ENCODE peak calls at places on chromosome X, in ten cellular contexts. One of them, this sample, is unnamed.

GRCh38 chrX:138127314-138127713 is 561.4 kb downstream of the ZIC3 start:
- DNase-seq in caudate nucleus: no peak
- DNase-seq in NCI-H2029: no peak
- DNase-seq in activated T-cell treated with anti-CD3 and anti-CD28 coated beads, Interleukin-2, amount 50 U/mL, for 4 hours: no peak
- DNase-seq in heart right ventricle: no peak
- DNase-seq in myocyte: peak; percentile 56
- DNase-seq in stimulated activated CD8-positive, alpha-beta memory T cell treated with anti-CD3 and anti-CD28 coated beads, Interleukin-4, amount 100 ng/mL, for 24 hours: no peak
- DNase-seq in cerebellum: no peak
- DNase-seq in NCI-H2081: no peak
- DNase-seq in NCI-H226: no peak
- DNase-seq in this sample: no peak

GRCh38 chrX:17818729-17819128 is 42.4 kb downstream of the RAI2 start:
- DNase-seq in caudate nucleus: no peak
- DNase-seq in NCI-H2029: no peak
- DNase-seq in activated T-cell treated with anti-CD3 and anti-CD28 coated beads, Interleukin-2, amount 50 U/mL, for 4 hours: no peak
- DNase-seq in heart right ventricle: no peak
- DNase-seq in myocyte: peak; percentile 18
- DNase-seq in stimulated activated CD8-positive, alpha-beta memory T cell treated with anti-CD3 and anti-CD28 coated beads, Interleukin-4, amount 100 ng/mL, for 24 hours: no peak
- DNase-seq in cerebellum: peak; percentile 18
- DNase-seq in NCI-H2081: no peak
- DNase-seq in NCI-H226: no peak
- DNase-seq in this sample: no peak

GRCh38 chrX:142804085-142804484 is 221.6 kb upstream of the SPANXN4 start:
- DNase-seq in caudate nucleus: no peak
- DNase-seq in NCI-H2029: no peak
- DNase-seq in activated T-cell treated with anti-CD3 and anti-CD28 coated beads, Interleukin-2, amount 50 U/mL, for 4 hours: no peak
- DNase-seq in heart right ventricle: no peak
- DNase-seq in myocyte: no peak
- DNase-seq in stimulated activated CD8-positive, alpha-beta memory T cell treated with anti-CD3 and anti-CD28 coated beads, Interleukin-4, amount 100 ng/mL, for 24 hours: no peak
- DNase-seq in cerebellum: no peak
- DNase-seq in NCI-H2081: peak; percentile 4
- DNase-seq in NCI-H226: no peak
- DNase-seq in this sample: no peak

GRCh38 chrX:33188881-33189280 is 22.5 kb downstream of the DMD start:
- DNase-seq in caudate nucleus: no peak
- DNase-seq in NCI-H2029: no peak
- DNase-seq in activated T-cell treated with anti-CD3 and anti-CD28 coated beads, Interleukin-2, amount 50 U/mL, for 4 hours: no peak
- DNase-seq in heart right ventricle: no peak
- DNase-seq in myocyte: no peak
- DNase-seq in stimulated activated CD8-positive, alpha-beta memory T cell treated with anti-CD3 and anti-CD28 coated beads, Interleukin-4, amount 100 ng/mL, for 24 hours: no peak
- DNase-seq in cerebellum: no peak
- DNase-seq in NCI-H2081: no peak
- DNase-seq in NCI-H226: no peak
- DNase-seq in this sample: no peak

GRCh38 chrX:21975827-21976226 is 35.3 kb downstream of the SMS start:
- DNase-seq in caudate nucleus: no peak
- DNase-seq in NCI-H2029: no peak
- DNase-seq in activated T-cell treated with anti-CD3 and anti-CD28 coated beads, Interleukin-2, amount 50 U/mL, for 4 hours: no peak
- DNase-seq in heart right ventricle: no peak
- DNase-seq in myocyte: peak; percentile 28
- DNase-seq in stimulated activated CD8-positive, alpha-beta memory T cell treated with anti-CD3 and anti-CD28 coated beads, Interleukin-4, amount 100 ng/mL, for 24 hours: no peak
- DNase-seq in cerebellum: peak; percentile 37
- DNase-seq in NCI-H2081: no peak
- DNase-seq in NCI-H226: no peak
- DNase-seq in this sample: no peak

GRCh38 chrX:48467331-48467761 is 2.7 kb downstream of the SLC38A5 start:
- DNase-seq in caudate nucleus: no peak
- DNase-seq in NCI-H2029: no peak
- DNase-seq in activated T-cell treated with anti-CD3 and anti-CD28 coated beads, Interleukin-2, amount 50 U/mL, for 4 hours: no peak
- DNase-seq in heart right ventricle: no peak
- DNase-seq in myocyte: no peak
- DNase-seq in stimulated activated CD8-positive, alpha-beta memory T cell treated with anti-CD3 and anti-CD28 coated beads, Interleukin-4, amount 100 ng/mL, for 24 hours: no peak
- DNase-seq in cerebellum: no peak
- DNase-seq in NCI-H2081: no peak
- DNase-seq in NCI-H226: no peak
- DNase-seq in this sample: no peak

GRCh38 chrX:54479471-54480122 is 16.4 kb downstream of the FGD1 start:
- DNase-seq in caudate nucleus: no peak
- DNase-seq in NCI-H2029: no peak
- DNase-seq in activated T-cell treated with anti-CD3 and anti-CD28 coated beads, Interleukin-2, amount 50 U/mL, for 4 hours: no peak
- DNase-seq in heart right ventricle: no peak
- DNase-seq in myocyte: no peak
- DNase-seq in stimulated activated CD8-positive, alpha-beta memory T cell treated with anti-CD3 and anti-CD28 coated beads, Interleukin-4, amount 100 ng/mL, for 24 hours: no peak
- DNase-seq in cerebellum: no peak
- DNase-seq in NCI-H2081: no peak
- DNase-seq in NCI-H226: no peak
- DNase-seq in this sample: no peak

GRCh38 chrX:698246-698645 is 67.7 kb downstream of the SHOX start:
- DNase-seq in caudate nucleus: no peak
- DNase-seq in NCI-H2029: no peak
- DNase-seq in activated T-cell treated with anti-CD3 and anti-CD28 coated beads, Interleukin-2, amount 50 U/mL, for 4 hours: no peak
- DNase-seq in heart right ventricle: no peak
- DNase-seq in myocyte: no peak
- DNase-seq in stimulated activated CD8-positive, alpha-beta memory T cell treated with anti-CD3 and anti-CD28 coated beads, Interleukin-4, amount 100 ng/mL, for 24 hours: no peak
- DNase-seq in cerebellum: no peak
- DNase-seq in NCI-H2081: no peak
- DNase-seq in NCI-H226: no peak
- DNase-seq in this sample: no peak

GRCh38 chrX:154648931-154649863 is 4.2 kb downstream of the CTAG2 start:
- DNase-seq in caudate nucleus: no peak
- DNase-seq in NCI-H2029: no peak
- DNase-seq in activated T-cell treated with anti-CD3 and anti-CD28 coated beads, Interleukin-2, amount 50 U/mL, for 4 hours: no peak
- DNase-seq in heart right ventricle: no peak
- DNase-seq in myocyte: no peak
- DNase-seq in stimulated activated CD8-positive, alpha-beta memory T cell treated with anti-CD3 and anti-CD28 coated beads, Interleukin-4, amount 100 ng/mL, for 24 hours: no peak
- DNase-seq in cerebellum: no peak
- DNase-seq in NCI-H2081: no peak
- DNase-seq in NCI-H226: no peak
- DNase-seq in this sample: no peak

GRCh38 chrX:39293203-39293602 is 491.9 kb downstream of the MID1IP1 start:
- DNase-seq in caudate nucleus: no peak
- DNase-seq in NCI-H2029: no peak
- DNase-seq in activated T-cell treated with anti-CD3 and anti-CD28 coated beads, Interleukin-2, amount 50 U/mL, for 4 hours: no peak
- DNase-seq in heart right ventricle: no peak
- DNase-seq in myocyte: no peak
- DNase-seq in stimulated activated CD8-positive, alpha-beta memory T cell treated with anti-CD3 and anti-CD28 coated beads, Interleukin-4, amount 100 ng/mL, for 24 hours: no peak
- DNase-seq in cerebellum: no peak
- DNase-seq in NCI-H2081: no peak
- DNase-seq in NCI-H226: no peak
- DNase-seq in this sample: no peak

GRCh38 chrX:67570839-67571238 is 27.0 kb downstream of the AR start:
- DNase-seq in caudate nucleus: no peak
- DNase-seq in NCI-H2029: no peak
- DNase-seq in activated T-cell treated with anti-CD3 and anti-CD28 coated beads, Interleukin-2, amount 50 U/mL, for 4 hours: no peak
- DNase-seq in heart right ventricle: no peak
- DNase-seq in myocyte: no peak
- DNase-seq in stimulated activated CD8-positive, alpha-beta memory T cell treated with anti-CD3 and anti-CD28 coated beads, Interleukin-4, amount 100 ng/mL, for 24 hours: no peak
- DNase-seq in cerebellum: no peak
- DNase-seq in NCI-H2081: no peak
- DNase-seq in NCI-H226: no peak
- DNase-seq in this sample: no peak

GRCh38 chrX:23952401-23952800 is 44.6 kb downstream of the CXorf58 start:
- DNase-seq in caudate nucleus: no peak
- DNase-seq in NCI-H2029: no peak
- DNase-seq in activated T-cell treated with anti-CD3 and anti-CD28 coated beads, Interleukin-2, amount 50 U/mL, for 4 hours: no peak
- DNase-seq in heart right ventricle: no peak
- DNase-seq in myocyte: no peak
- DNase-seq in stimulated activated CD8-positive, alpha-beta memory T cell treated with anti-CD3 and anti-CD28 coated beads, Interleukin-4, amount 100 ng/mL, for 24 hours: no peak
- DNase-seq in cerebellum: no peak
- DNase-seq in NCI-H2081: no peak
- DNase-seq in NCI-H226: no peak
- DNase-seq in this sample: no peak

GRCh38 chrX:68307767-68308166 is 125.5 kb downstream of the OPHN1 start:
- DNase-seq in caudate nucleus: no peak
- DNase-seq in NCI-H2029: no peak
- DNase-seq in activated T-cell treated with anti-CD3 and anti-CD28 coated beads, Interleukin-2, amount 50 U/mL, for 4 hours: no peak
- DNase-seq in heart right ventricle: no peak
- DNase-seq in myocyte: peak; percentile 50
- DNase-seq in stimulated activated CD8-positive, alpha-beta memory T cell treated with anti-CD3 and anti-CD28 coated beads, Interleukin-4, amount 100 ng/mL, for 24 hours: no peak
- DNase-seq in cerebellum: no peak
- DNase-seq in NCI-H2081: no peak
- DNase-seq in NCI-H226: peak; percentile 77
- DNase-seq in this sample: no peak

GRCh38 chrX:139211568-139212182 is 318.9 kb upstream of the F9 start:
- DNase-seq in caudate nucleus: no peak
- DNase-seq in NCI-H2029: no peak
- DNase-seq in activated T-cell treated with anti-CD3 and anti-CD28 coated beads, Interleukin-2, amount 50 U/mL, for 4 hours: no peak
- DNase-seq in heart right ventricle: no peak
- DNase-seq in myocyte: peak; percentile 59
- DNase-seq in stimulated activated CD8-positive, alpha-beta memory T cell treated with anti-CD3 and anti-CD28 coated beads, Interleukin-4, amount 100 ng/mL, for 24 hours: no peak
- DNase-seq in cerebellum: no peak
- DNase-seq in NCI-H2081: no peak
- DNase-seq in NCI-H226: no peak
- DNase-seq in this sample: no peak

GRCh38 chrX:120474085-120474484 is 5.0 kb upstream of the LAMP2 start:
- DNase-seq in caudate nucleus: no peak
- DNase-seq in NCI-H2029: no peak
- DNase-seq in activated T-cell treated with anti-CD3 and anti-CD28 coated beads, Interleukin-2, amount 50 U/mL, for 4 hours: no peak
- DNase-seq in heart right ventricle: no peak
- DNase-seq in myocyte: no peak
- DNase-seq in stimulated activated CD8-positive, alpha-beta memory T cell treated with anti-CD3 and anti-CD28 coated beads, Interleukin-4, amount 100 ng/mL, for 24 hours: no peak
- DNase-seq in cerebellum: no peak
- DNase-seq in NCI-H2081: no peak
- DNase-seq in NCI-H226: no peak
- DNase-seq in this sample: no peak

GRCh38 chrX:133633162-133633561 is 217.9 kb upstream of the GPC4 start:
- DNase-seq in caudate nucleus: no peak
- DNase-seq in NCI-H2029: no peak
- DNase-seq in activated T-cell treated with anti-CD3 and anti-CD28 coated beads, Interleukin-2, amount 50 U/mL, for 4 hours: no peak
- DNase-seq in heart right ventricle: no peak
- DNase-seq in myocyte: no peak
- DNase-seq in stimulated activated CD8-positive, alpha-beta memory T cell treated with anti-CD3 and anti-CD28 coated beads, Interleukin-4, amount 100 ng/mL, for 24 hours: no peak
- DNase-seq in cerebellum: no peak
- DNase-seq in NCI-H2081: no peak
- DNase-seq in NCI-H226: no peak
- DNase-seq in this sample: no peak

GRCh38 chrX:101659601-101660063 is at the start of gene ARMCX2:
- DNase-seq in caudate nucleus: peak; percentile 60
- DNase-seq in NCI-H2029: no peak
- DNase-seq in activated T-cell treated with anti-CD3 and anti-CD28 coated beads, Interleukin-2, amount 50 U/mL, for 4 hours: no peak
- DNase-seq in heart right ventricle: peak; percentile 33
- DNase-seq in myocyte: peak; percentile 86
- DNase-seq in stimulated activated CD8-positive, alpha-beta memory T cell treated with anti-CD3 and anti-CD28 coated beads, Interleukin-4, amount 100 ng/mL, for 24 hours: no peak
- DNase-seq in cerebellum: peak; percentile 81
- DNase-seq in NCI-H2081: no peak
- DNase-seq in NCI-H226: no peak
- DNase-seq in this sample: no peak

GRCh38 chrX:136214551-136214950 is 36.6 kb downstream of the MAP7D3 start:
- DNase-seq in caudate nucleus: no peak
- DNase-seq in NCI-H2029: no peak
- DNase-seq in activated T-cell treated with anti-CD3 and anti-CD28 coated beads, Interleukin-2, amount 50 U/mL, for 4 hours: no peak
- DNase-seq in heart right ventricle: no peak
- DNase-seq in myocyte: peak; percentile 72
- DNase-seq in stimulated activated CD8-positive, alpha-beta memory T cell treated with anti-CD3 and anti-CD28 coated beads, Interleukin-4, amount 100 ng/mL, for 24 hours: no peak
- DNase-seq in cerebellum: no peak
- DNase-seq in NCI-H2081: no peak
- DNase-seq in NCI-H226: peak; percentile 89
- DNase-seq in this sample: no peak

GRCh38 chrX:112614640-112615039 is 65.1 kb downstream of the LHFPL1 start:
- DNase-seq in caudate nucleus: no peak
- DNase-seq in NCI-H2029: no peak
- DNase-seq in activated T-cell treated with anti-CD3 and anti-CD28 coated beads, Interleukin-2, amount 50 U/mL, for 4 hours: no peak
- DNase-seq in heart right ventricle: no peak
- DNase-seq in myocyte: no peak
- DNase-seq in stimulated activated CD8-positive, alpha-beta memory T cell treated with anti-CD3 and anti-CD28 coated beads, Interleukin-4, amount 100 ng/mL, for 24 hours: no peak
- DNase-seq in cerebellum: no peak
- DNase-seq in NCI-H2081: no peak
- DNase-seq in NCI-H226: no peak
- DNase-seq in this sample: no peak

GRCh38 chrX:44570524-44570923 is 27.9 kb upstream of the FUNDC1 start:
- DNase-seq in caudate nucleus: no peak
- DNase-seq in NCI-H2029: no peak
- DNase-seq in activated T-cell treated with anti-CD3 and anti-CD28 coated beads, Interleukin-2, amount 50 U/mL, for 4 hours: no peak
- DNase-seq in heart right ventricle: no peak
- DNase-seq in myocyte: peak; percentile 3
- DNase-seq in stimulated activated CD8-positive, alpha-beta memory T cell treated with anti-CD3 and anti-CD28 coated beads, Interleukin-4, amount 100 ng/mL, for 24 hours: no peak
- DNase-seq in cerebellum: no peak
- DNase-seq in NCI-H2081: no peak
- DNase-seq in NCI-H226: no peak
- DNase-seq in this sample: no peak

GRCh38 chrX:17580529-17581155 is 156.7 kb upstream of the SCML1 start:
- DNase-seq in caudate nucleus: no peak
- DNase-seq in NCI-H2029: no peak
- DNase-seq in activated T-cell treated with anti-CD3 and anti-CD28 coated beads, Interleukin-2, amount 50 U/mL, for 4 hours: no peak
- DNase-seq in heart right ventricle: no peak
- DNase-seq in myocyte: peak; percentile 51
- DNase-seq in stimulated activated CD8-positive, alpha-beta memory T cell treated with anti-CD3 and anti-CD28 coated beads, Interleukin-4, amount 100 ng/mL, for 24 hours: no peak
- DNase-seq in cerebellum: no peak
- DNase-seq in NCI-H2081: no peak
- DNase-seq in NCI-H226: no peak
- DNase-seq in this sample: no peak

GRCh38 chrX:16278927-16279326 is 111.6 kb downstream of the MAGEB17 start:
- DNase-seq in caudate nucleus: no peak
- DNase-seq in NCI-H2029: peak; percentile 32
- DNase-seq in activated T-cell treated with anti-CD3 and anti-CD28 coated beads, Interleukin-2, amount 50 U/mL, for 4 hours: no peak
- DNase-seq in heart right ventricle: no peak
- DNase-seq in myocyte: no peak
- DNase-seq in stimulated activated CD8-positive, alpha-beta memory T cell treated with anti-CD3 and anti-CD28 coated beads, Interleukin-4, amount 100 ng/mL, for 24 hours: no peak
- DNase-seq in cerebellum: no peak
- DNase-seq in NCI-H2081: no peak
- DNase-seq in NCI-H226: no peak
- DNase-seq in this sample: no peak

GRCh38 chrX:83860846-83861245 is at the start of gene CYLC1:
- DNase-seq in caudate nucleus: no peak
- DNase-seq in NCI-H2029: no peak
- DNase-seq in activated T-cell treated with anti-CD3 and anti-CD28 coated beads, Interleukin-2, amount 50 U/mL, for 4 hours: no peak
- DNase-seq in heart right ventricle: no peak
- DNase-seq in myocyte: no peak
- DNase-seq in stimulated activated CD8-positive, alpha-beta memory T cell treated with anti-CD3 and anti-CD28 coated beads, Interleukin-4, amount 100 ng/mL, for 24 hours: no peak
- DNase-seq in cerebellum: no peak
- DNase-seq in NCI-H2081: no peak
- DNase-seq in NCI-H226: no peak
- DNase-seq in this sample: no peak

GRCh38 chrX:111868726-111869638 is 7.0 kb upstream of the TRPC5OS start:
- DNase-seq in caudate nucleus: no peak
- DNase-seq in NCI-H2029: no peak
- DNase-seq in activated T-cell treated with anti-CD3 and anti-CD28 coated beads, Interleukin-2, amount 50 U/mL, for 4 hours: no peak
- DNase-seq in heart right ventricle: no peak
- DNase-seq in myocyte: no peak
- DNase-seq in stimulated activated CD8-positive, alpha-beta memory T cell treated with anti-CD3 and anti-CD28 coated beads, Interleukin-4, amount 100 ng/mL, for 24 hours: no peak
- DNase-seq in cerebellum: no peak
- DNase-seq in NCI-H2081: no peak
- DNase-seq in NCI-H226: no peak
- DNase-seq in this sample: no peak

GRCh38 chrX:134803551-134804183 is 145.4 kb upstream of the PLAC1 start:
- DNase-seq in caudate nucleus: no peak
- DNase-seq in NCI-H2029: no peak
- DNase-seq in activated T-cell treated with anti-CD3 and anti-CD28 coated beads, Interleukin-2, amount 50 U/mL, for 4 hours: no peak
- DNase-seq in heart right ventricle: no peak
- DNase-seq in myocyte: no peak
- DNase-seq in stimulated activated CD8-positive, alpha-beta memory T cell treated with anti-CD3 and anti-CD28 coated beads, Interleukin-4, amount 100 ng/mL, for 24 hours: no peak
- DNase-seq in cerebellum: no peak
- DNase-seq in NCI-H2081: no peak
- DNase-seq in NCI-H226: no peak
- DNase-seq in this sample: no peak

GRCh38 chrX:97895751-97896150 is 1012.0 kb downstream of the RPA4 start:
- DNase-seq in caudate nucleus: no peak
- DNase-seq in NCI-H2029: no peak
- DNase-seq in activated T-cell treated with anti-CD3 and anti-CD28 coated beads, Interleukin-2, amount 50 U/mL, for 4 hours: no peak
- DNase-seq in heart right ventricle: no peak
- DNase-seq in myocyte: no peak
- DNase-seq in stimulated activated CD8-positive, alpha-beta memory T cell treated with anti-CD3 and anti-CD28 coated beads, Interleukin-4, amount 100 ng/mL, for 24 hours: no peak
- DNase-seq in cerebellum: no peak
- DNase-seq in NCI-H2081: no peak
- DNase-seq in NCI-H226: no peak
- DNase-seq in this sample: no peak

GRCh38 chrX:134186362-134187121 is 50.4 kb upstream of the CCDC160 start:
- DNase-seq in caudate nucleus: no peak
- DNase-seq in NCI-H2029: no peak
- DNase-seq in activated T-cell treated with anti-CD3 and anti-CD28 coated beads, Interleukin-2, amount 50 U/mL, for 4 hours: peak; percentile 50
- DNase-seq in heart right ventricle: no peak
- DNase-seq in myocyte: no peak
- DNase-seq in stimulated activated CD8-positive, alpha-beta memory T cell treated with anti-CD3 and anti-CD28 coated beads, Interleukin-4, amount 100 ng/mL, for 24 hours: no peak
- DNase-seq in cerebellum: no peak
- DNase-seq in NCI-H2081: no peak
- DNase-seq in NCI-H226: no peak
- DNase-seq in this sample: peak; percentile 23

GRCh38 chrX:69185886-69186285 is 20.6 kb upstream of the PJA1 start:
- DNase-seq in caudate nucleus: no peak
- DNase-seq in NCI-H2029: no peak
- DNase-seq in activated T-cell treated with anti-CD3 and anti-CD28 coated beads, Interleukin-2, amount 50 U/mL, for 4 hours: no peak
- DNase-seq in heart right ventricle: no peak
- DNase-seq in myocyte: no peak
- DNase-seq in stimulated activated CD8-positive, alpha-beta memory T cell treated with anti-CD3 and anti-CD28 coated beads, Interleukin-4, amount 100 ng/mL, for 24 hours: no peak
- DNase-seq in cerebellum: no peak
- DNase-seq in NCI-H2081: no peak
- DNase-seq in NCI-H226: no peak
- DNase-seq in this sample: no peak